ENCODE peak calls at places on chromosomes 5 and 9, in nine cellular contexts. One of them, this sample, is unnamed.

GRCh38 chr5:142839711-142840441 is 69.7 kb downstream of the ARHGAP26 start:
- DNase-seq in fibroblast of lung: no peak
- DNase-seq in GM12878: no peak
- DNase-seq in heart left ventricle: peak; percentile 47
- DNase-seq in right atrium auricular region: peak; percentile 89
- DNase-seq in prostate gland: no peak
- DNase-seq in heart right ventricle: peak; percentile 63
- DNase-seq in left ventricle myocardium inferior: peak; percentile 64
- DNase-seq in right lobe of liver: no peak
- DNase-seq in this sample: no peak

GRCh38 chr5:142433526-142434321 is 108.9 kb upstream of the SPRY4 start:
- DNase-seq in fibroblast of lung: peak; percentile 79
- DNase-seq in GM12878: no peak
- DNase-seq in heart left ventricle: no peak
- DNase-seq in right atrium auricular region: no peak
- DNase-seq in prostate gland: no peak
- DNase-seq in heart right ventricle: no peak
- DNase-seq in left ventricle myocardium inferior: no peak
- DNase-seq in right lobe of liver: no peak
- DNase-seq in this sample: no peak

GRCh38 chr5:177100714-177101121 is 14.0 kb downstream of the FGFR4 start:
- DNase-seq in fibroblast of lung: no peak
- DNase-seq in GM12878: no peak
- DNase-seq in heart left ventricle: no peak
- DNase-seq in right atrium auricular region: no peak
- DNase-seq in prostate gland: no peak
- DNase-seq in heart right ventricle: no peak
- DNase-seq in left ventricle myocardium inferior: no peak
- DNase-seq in right lobe of liver: no peak
- DNase-seq in this sample: no peak

GRCh38 chr5:172800088-172800551 is 29.1 kb upstream of the DUSP1 start:
- DNase-seq in fibroblast of lung: peak; percentile 92
- DNase-seq in GM12878: no peak
- DNase-seq in heart left ventricle: peak; percentile 66
- DNase-seq in right atrium auricular region: peak; percentile 84
- DNase-seq in prostate gland: no peak
- DNase-seq in heart right ventricle: peak; percentile 58
- DNase-seq in left ventricle myocardium inferior: peak; percentile 65
- DNase-seq in right lobe of liver: peak; percentile 81
- DNase-seq in this sample: peak; percentile 70

GRCh38 chr5:54243483-54244080 is 66.8 kb downstream of the ARL15 start:
- DNase-seq in fibroblast of lung: peak; percentile 22
- DNase-seq in GM12878: no peak
- DNase-seq in heart left ventricle: no peak
- DNase-seq in right atrium auricular region: no peak
- DNase-seq in prostate gland: no peak
- DNase-seq in heart right ventricle: peak; percentile 21
- DNase-seq in left ventricle myocardium inferior: no peak
- DNase-seq in right lobe of liver: no peak
- DNase-seq in this sample: no peak

GRCh38 chr9:100355561-100355960 is 2.8 kb upstream of the TEX10 start:
- DNase-seq in fibroblast of lung: no peak
- DNase-seq in GM12878: no peak
- DNase-seq in heart left ventricle: no peak
- DNase-seq in right atrium auricular region: no peak
- DNase-seq in prostate gland: no peak
- DNase-seq in heart right ventricle: no peak
- DNase-seq in left ventricle myocardium inferior: no peak
- DNase-seq in right lobe of liver: no peak
- DNase-seq in this sample: no peak

GRCh38 chr9:20559236-20559896 is 62.9 kb downstream of the MLLT3 start:
- DNase-seq in fibroblast of lung: peak; percentile 43
- DNase-seq in GM12878: no peak
- DNase-seq in heart left ventricle: no peak
- DNase-seq in right atrium auricular region: no peak
- DNase-seq in prostate gland: no peak
- DNase-seq in heart right ventricle: no peak
- DNase-seq in left ventricle myocardium inferior: no peak
- DNase-seq in right lobe of liver: no peak
- DNase-seq in this sample: no peak

GRCh38 chr5:154756871-154757646 is 1.9 kb downstream of the LARP1 start:
- DNase-seq in fibroblast of lung: peak; percentile 57
- DNase-seq in GM12878: no peak
- DNase-seq in heart left ventricle: peak; percentile 66
- DNase-seq in right atrium auricular region: no peak
- DNase-seq in prostate gland: peak; percentile 37
- DNase-seq in heart right ventricle: peak; percentile 56
- DNase-seq in left ventricle myocardium inferior: peak; percentile 65
- DNase-seq in right lobe of liver: peak; percentile 71
- DNase-seq in this sample: no peak

DNA sequence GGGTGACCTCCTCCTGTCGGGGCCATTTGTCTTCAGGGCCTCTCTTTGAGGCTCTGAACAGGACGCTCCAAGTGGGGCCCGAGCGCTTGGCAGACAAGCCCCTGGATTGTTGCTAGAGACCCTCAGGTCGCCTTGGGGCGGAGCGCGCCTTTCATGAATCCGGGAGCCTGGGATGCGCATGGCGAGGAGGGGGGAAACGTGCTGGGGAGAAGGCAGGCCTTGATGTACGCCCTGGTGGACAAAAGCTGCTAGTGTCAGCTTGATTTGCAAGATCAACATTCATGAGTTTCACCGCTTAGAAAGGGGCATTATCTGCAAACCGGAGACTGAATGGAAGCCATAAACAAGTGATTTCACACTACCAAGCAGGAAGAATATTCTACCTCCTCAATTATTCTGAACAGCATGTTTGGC is 226.3 kb downstream of the SMARCA2 start:
- DNase-seq in fibroblast of lung: peak; percentile 97
- DNase-seq in GM12878: no peak
- DNase-seq in heart left ventricle: no peak
- DNase-seq in right atrium auricular region: no peak
- DNase-seq in prostate gland: peak; percentile 13
- DNase-seq in heart right ventricle: peak; percentile 26
- DNase-seq in left ventricle myocardium inferior: peak; percentile 30
- DNase-seq in right lobe of liver: peak; percentile 58
- DNase-seq in this sample: no peak
- TF ChIP-seq CTCF in fibroblast of lung: peak; percentile 37
- TF ChIP-seq CTCF in GM12878: no peak
- TF ChIP-seq CTCF in heart left ventricle: peak; percentile 37
- TF ChIP-seq CTCF in right atrium auricular region: no peak
- TF ChIP-seq CTCF in prostate gland: no peak
- TF ChIP-seq CTCF in heart right ventricle: no peak
- TF ChIP-seq CTCF in left ventricle myocardium inferior: peak; percentile 53
- TF ChIP-seq CTCF in right lobe of liver: no peak
- TF ChIP-seq CTCF in this sample: peak; percentile 34

GRCh38 chr9:132669329-132669635 is 501 bp downstream of the DDX31 start:
- DNase-seq in fibroblast of lung: no peak
- DNase-seq in GM12878: no peak
- DNase-seq in heart left ventricle: no peak
- DNase-seq in right atrium auricular region: no peak
- DNase-seq in prostate gland: no peak
- DNase-seq in heart right ventricle: no peak
- DNase-seq in left ventricle myocardium inferior: no peak
- DNase-seq in right lobe of liver: no peak
- DNase-seq in this sample: no peak

GRCh38 chr9:132671620-132672412 is 1.6 kb downstream of the GTF3C4 start:
- DNase-seq in fibroblast of lung: no peak
- DNase-seq in GM12878: no peak
- DNase-seq in heart left ventricle: no peak
- DNase-seq in right atrium auricular region: no peak
- DNase-seq in prostate gland: no peak
- DNase-seq in heart right ventricle: no peak
- DNase-seq in left ventricle myocardium inferior: no peak
- DNase-seq in right lobe of liver: no peak
- DNase-seq in this sample: no peak

GRCh38 chr9:132670816-132671371 is 630 bp downstream of the GTF3C4 start:
- DNase-seq in fibroblast of lung: no peak
- DNase-seq in GM12878: no peak
- DNase-seq in heart left ventricle: no peak
- DNase-seq in right atrium auricular region: no peak
- DNase-seq in prostate gland: no peak
- DNase-seq in heart right ventricle: peak; percentile 7
- DNase-seq in left ventricle myocardium inferior: no peak
- DNase-seq in right lobe of liver: peak; percentile 60
- DNase-seq in this sample: no peak

GRCh38 chr9:132669636-132670358 is at the start of gene DDX31:
- DNase-seq in fibroblast of lung: peak; percentile 82
- DNase-seq in GM12878: peak; percentile 37
- DNase-seq in heart left ventricle: peak; percentile 88
- DNase-seq in right atrium auricular region: peak; percentile 83
- DNase-seq in prostate gland: peak; percentile 68
- DNase-seq in heart right ventricle: peak; percentile 82
- DNase-seq in left ventricle myocardium inferior: peak; percentile 85
- DNase-seq in right lobe of liver: peak; percentile 90
- DNase-seq in this sample: no peak

GRCh38 chr9:132670359-132670815 is at the start of gene GTF3C4:
- DNase-seq in fibroblast of lung: peak; percentile 41
- DNase-seq in GM12878: no peak
- DNase-seq in heart left ventricle: peak; percentile 88
- DNase-seq in right atrium auricular region: peak; percentile 90
- DNase-seq in prostate gland: peak; percentile 77
- DNase-seq in heart right ventricle: peak; percentile 86
- DNase-seq in left ventricle myocardium inferior: peak; percentile 84
- DNase-seq in right lobe of liver: peak; percentile 89
- DNase-seq in this sample: no peak
- H3K36me3 ChIP-seq in fibroblast of lung: no peaks in the 10 kb centered on the region
- H3K36me3 ChIP-seq in GM12878: no peaks in the 10 kb centered on the region
- H3K36me3 ChIP-seq in heart left ventricle: no peaks in the 10 kb centered on the region
- H3K36me3 ChIP-seq in right atrium auricular region: peaks cover 5% of the 10 kb centered on the region
- H3K36me3 ChIP-seq in prostate gland: no peaks in the 10 kb centered on the region
- H3K36me3 ChIP-seq in heart right ventricle: no peaks in the 10 kb centered on the region
- H3K36me3 ChIP-seq in left ventricle myocardium inferior: no peaks in the 10 kb centered on the region
- H3K36me3 ChIP-seq in right lobe of liver: no peaks in the 10 kb centered on the region
- H3K36me3 ChIP-seq in this sample: no peaks in the 10 kb centered on the region

GRCh38 chr5:6674886-6675285 is 38.3 kb upstream of the TENT4A start:
- DNase-seq in fibroblast of lung: no peak
- DNase-seq in GM12878: no peak
- DNase-seq in heart left ventricle: no peak
- DNase-seq in right atrium auricular region: no peak
- DNase-seq in prostate gland: no peak
- DNase-seq in heart right ventricle: no peak
- DNase-seq in left ventricle myocardium inferior: no peak
- DNase-seq in right lobe of liver: no peak
- DNase-seq in this sample: no peak

GRCh38 chr5:6673963-6674362 is 39.3 kb upstream of the TENT4A start:
- DNase-seq in fibroblast of lung: no peak
- DNase-seq in GM12878: no peak
- DNase-seq in heart left ventricle: no peak
- DNase-seq in right atrium auricular region: no peak
- DNase-seq in prostate gland: no peak
- DNase-seq in heart right ventricle: no peak
- DNase-seq in left ventricle myocardium inferior: no peak
- DNase-seq in right lobe of liver: no peak
- DNase-seq in this sample: no peak

GRCh38 chr5:6674421-6674820 is 38.8 kb upstream of the TENT4A start:
- DNase-seq in fibroblast of lung: no peak
- DNase-seq in GM12878: no peak
- DNase-seq in heart left ventricle: no peak
- DNase-seq in right atrium auricular region: no peak
- DNase-seq in prostate gland: no peak
- DNase-seq in heart right ventricle: no peak
- DNase-seq in left ventricle myocardium inferior: no peak
- DNase-seq in right lobe of liver: no peak
- DNase-seq in this sample: no peak

GRCh38 chr5:6676702-6677101 is 36.5 kb upstream of the TENT4A start:
- DNase-seq in fibroblast of lung: peak; percentile 4
- DNase-seq in GM12878: no peak
- DNase-seq in heart left ventricle: no peak
- DNase-seq in right atrium auricular region: no peak
- DNase-seq in prostate gland: no peak
- DNase-seq in heart right ventricle: no peak
- DNase-seq in left ventricle myocardium inferior: no peak
- DNase-seq in right lobe of liver: no peak
- DNase-seq in this sample: peak; percentile 2

DNA sequence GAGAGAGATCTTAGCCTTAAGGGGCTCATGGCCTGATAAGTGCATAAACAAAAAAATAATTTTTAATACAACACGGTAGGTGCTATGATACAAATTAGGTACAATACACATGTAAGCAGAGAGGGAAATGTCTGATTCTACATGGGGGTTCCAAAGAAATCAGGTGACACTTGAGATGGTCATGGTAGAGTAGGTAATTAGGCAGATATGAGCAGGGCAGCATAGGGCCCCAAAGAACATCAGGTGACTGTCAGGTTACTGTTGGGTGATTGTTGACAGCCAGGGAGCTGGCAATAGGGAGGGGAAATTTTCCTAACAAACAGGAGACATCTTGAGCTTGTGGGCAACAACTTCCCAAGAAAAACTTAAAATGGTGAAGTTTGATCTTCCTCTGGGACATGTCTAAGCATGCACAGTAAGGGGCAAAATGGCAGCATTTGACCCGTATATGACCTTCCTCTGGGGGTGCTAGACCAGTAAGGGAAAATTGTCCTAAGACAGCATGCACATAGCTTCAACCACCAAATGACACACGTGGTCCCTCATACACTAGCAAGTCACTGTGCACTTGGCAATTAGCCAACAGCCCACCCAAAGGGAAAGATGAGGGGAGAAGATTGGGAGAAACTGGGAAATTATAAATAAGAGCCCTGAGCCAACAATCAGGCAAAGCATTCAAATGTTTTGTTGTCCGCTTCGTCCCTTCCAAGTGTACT is 37.3 kb upstream of the TENT4A start:
- DNase-seq in fibroblast of lung: no peak
- DNase-seq in GM12878: no peak
- DNase-seq in heart left ventricle: no peak
- DNase-seq in right atrium auricular region: no peak
- DNase-seq in prostate gland: no peak
- DNase-seq in heart right ventricle: no peak
- DNase-seq in left ventricle myocardium inferior: no peak
- DNase-seq in right lobe of liver: no peak
- DNase-seq in this sample: no peak
- TF ChIP-seq CTCF in fibroblast of lung: no peak
- TF ChIP-seq CTCF in GM12878: no peak
- TF ChIP-seq CTCF in heart left ventricle: no peak
- TF ChIP-seq CTCF in right atrium auricular region: no peak
- TF ChIP-seq CTCF in prostate gland: no peak
- TF ChIP-seq CTCF in heart right ventricle: no peak
- TF ChIP-seq CTCF in left ventricle myocardium inferior: no peak
- TF ChIP-seq CTCF in right lobe of liver: no peak
- TF ChIP-seq CTCF in this sample: no peak

DNA sequence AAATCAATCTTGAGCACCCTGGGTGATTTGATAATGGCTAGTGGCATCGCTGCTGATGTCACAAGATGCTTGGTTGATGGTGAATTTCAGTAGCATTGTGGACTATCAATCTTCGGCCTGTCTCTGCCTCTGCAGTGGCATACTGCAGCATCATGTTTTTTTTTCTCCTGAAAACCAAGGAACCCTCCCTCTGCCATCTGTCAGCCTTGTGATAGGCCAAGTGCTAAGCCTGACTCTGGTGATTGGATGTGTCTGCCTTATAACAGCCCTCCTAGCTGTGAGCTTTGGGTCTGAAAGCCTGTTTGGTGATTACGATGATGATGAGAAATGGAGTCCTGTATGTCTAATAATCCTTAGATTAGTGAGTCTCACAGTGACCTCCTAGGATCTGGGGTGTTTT is 75.2 kb downstream of the NMUR2 start:
- DNase-seq in fibroblast of lung: no peak
- DNase-seq in GM12878: no peak
- DNase-seq in heart left ventricle: no peak
- DNase-seq in right atrium auricular region: no peak
- DNase-seq in prostate gland: no peak
- DNase-seq in heart right ventricle: no peak
- DNase-seq in left ventricle myocardium inferior: no peak
- DNase-seq in right lobe of liver: no peak
- DNase-seq in this sample: no peak
- H3K36me3 ChIP-seq in fibroblast of lung: no peaks in the 10 kb centered on the region
- H3K36me3 ChIP-seq in GM12878: no peaks in the 10 kb centered on the region
- H3K36me3 ChIP-seq in heart left ventricle: no peaks in the 10 kb centered on the region
- H3K36me3 ChIP-seq in right atrium auricular region: no peaks in the 10 kb centered on the region
- H3K36me3 ChIP-seq in prostate gland: no peaks in the 10 kb centered on the region
- H3K36me3 ChIP-seq in heart right ventricle: no peaks in the 10 kb centered on the region
- H3K36me3 ChIP-seq in left ventricle myocardium inferior: no peaks in the 10 kb centered on the region
- H3K36me3 ChIP-seq in right lobe of liver: no peaks in the 10 kb centered on the region
- H3K36me3 ChIP-seq in this sample: no peaks in the 10 kb centered on the region

This sample was measured in kidney epithelial cell.